ENCODE peak calls at places on chromosome 18, in five cellular contexts. J is uterus, K is PC-9, P is GM12878, W is AG10803. X is an unnamed sample.

GRCh38 chr18:68462148-68462547 is 252.8 kb downstream of the TMX3 start:
- DNase-seq in J (no peak), K (no peak), P (no peak), W (no peak), X (no peak)

GRCh38 chr18:62425465-62426190 is 97.2 kb upstream of the ZCCHC2 start:
- DNase-seq in J (peak), K (peak), P (no peak), W (peak), X (peak)

GRCh38 chr18:41266616-41267015 is 688.4 kb upstream of the PIK3C3 start:
- DNase-seq in J (no peak), K (no peak), P (no peak), W (no peak), X (no peak)

GRCh38 chr18:63799164-63799563 is 23.9 kb downstream of the SERPINB7 start:
- DNase-seq in J (no peak), K (no peak), P (no peak), W (no peak), X (no peak)

GRCh38 chr18:80088036-80088435 is 21.0 kb upstream of the ADNP2 start:
- DNase-seq in J (no peak), K (no peak), P (no peak), W (no peak), X (no peak)

GRCh38 chr18:79507076-79507545 is 111.4 kb downstream of the NFATC1 start:
- DNase-seq in J (peak), K (no peak), P (no peak), W (peak), X (peak)

GRCh38 chr18:8536922-8537321 is 72.3 kb upstream of the RAB12 start:
- DNase-seq in J (no peak), K (no peak), P (no peak), W (no peak), X (no peak)

GRCh38 chr18:11665587-11665986 is 23.5 kb upstream of the GNAL start:
- DNase-seq in J (no peak), K (no peak), P (no peak), W (no peak), X (no peak)

GRCh38 chr18:31679133-31679731 is 5.1 kb downstream of the B4GALT6 start:
- DNase-seq in J (no peak), K (peak), P (no peak), W (peak), X (no peak)

GRCh38 chr18:61669320-61669719 is 223.5 kb downstream of the RNF152 start:
- DNase-seq in J (no peak), K (no peak), P (no peak), W (peak), X (no peak)

GRCh38 chr18:48319796-48320638 is 89.2 kb downstream of the ZBTB7C start:
- DNase-seq in J (no peak), K (no peak), P (no peak), W (peak), X (no peak)

GRCh38 chr18:48688961-48689360 is 150.1 kb downstream of the CTIF start:
- DNase-seq in J (no peak), K (no peak), P (no peak), W (no peak), X (no peak)

GRCh38 chr18:11842562-11842961 is 8.7 kb upstream of the CHMP1B start:
- DNase-seq in J (no peak), K (no peak), P (no peak), W (no peak), X (no peak)

GRCh38 chr18:8562914-8563313 is 46.3 kb upstream of the RAB12 start:
- DNase-seq in J (no peak), K (no peak), P (no peak), W (no peak), X (no peak)

GRCh38 chr18:2851771-2852170 is 5.0 kb downstream of the EMILIN2 start:
- DNase-seq in J (no peak), K (no peak), P (no peak), W (no peak), X (no peak)

GRCh38 chr18:45938488-45938935 is 28.6 kb downstream of the EPG5 start:
- DNase-seq in J (no peak), K (no peak), P (peak), W (no peak), X (no peak)

GRCh38 chr18:73987247-73987980 is 160.2 kb downstream of the FBXO15 start:
- DNase-seq in J (no peak), K (no peak), P (no peak), W (peak), X (no peak)

GRCh38 chr18:3541549-3542386 is 91.8 kb downstream of the TGIF1 start:
- DNase-seq in J (no peak), K (peak), P (peak), W (no peak), X (no peak)

GRCh38 chr18:657311-657997 is at the start of gene TYMS:
- DNase-seq in J (peak), K (peak), P (no peak), W (peak), X (peak)

GRCh38 chr18:62938006-62938405 is 222.7 kb downstream of the PHLPP1 start:
- DNase-seq in J (no peak), K (no peak), P (no peak), W (peak), X (no peak)

GRCh38 chr18:22254088-22254487 is 84.7 kb downstream of the GATA6 start:
- DNase-seq in J (no peak), K (no peak), P (no peak), W (no peak), X (peak)

GRCh38 chr18:63683152-63683551 is 19.6 kb upstream of the SERPINB11 start:
- DNase-seq in J (no peak), K (peak), P (no peak), W (peak), X (no peak)

GRCh38 chr18:54269924-54270844 is 867 bp downstream of the POLI start:
- DNase-seq in J (no peak), K (peak), P (no peak), W (peak), X (peak)

GRCh38 chr18:45386256-45386655 is 229.0 kb upstream of the SLC14A2 start:
- DNase-seq in J (no peak), K (no peak), P (no peak), W (peak), X (peak)

GRCh38 chr18:23515911-23516546 is 12.7 kb downstream of the RMC1 start:
- DNase-seq in J (peak), K (peak), P (peak), W (peak), X (peak)

GRCh38 chr18:49561377-49562193 is at the start of gene LIPG:
- DNase-seq in J (no peak), K (peak), P (no peak), W (no peak), X (peak)

GRCh38 chr18:39863916-39864315 is 2091.1 kb upstream of the PIK3C3 start:
- DNase-seq in J (no peak), K (no peak), P (no peak), W (no peak), X (no peak)

GRCh38 chr18:14767474-14767873 is 19.5 kb downstream of the ANKRD30B start:
- DNase-seq in J (no peak), K (peak), P (no peak), W (no peak), X (no peak)

GRCh38 chr18:65439184-65439583 is 311.6 kb upstream of the CDH7 start:
- DNase-seq in J (no peak), K (no peak), P (no peak), W (no peak), X (no peak)

GRCh38 chr18:65435529-65435928 is 315.3 kb upstream of the CDH7 start:
- DNase-seq in J (no peak), K (no peak), P (no peak), W (no peak), X (no peak)

DNA sequence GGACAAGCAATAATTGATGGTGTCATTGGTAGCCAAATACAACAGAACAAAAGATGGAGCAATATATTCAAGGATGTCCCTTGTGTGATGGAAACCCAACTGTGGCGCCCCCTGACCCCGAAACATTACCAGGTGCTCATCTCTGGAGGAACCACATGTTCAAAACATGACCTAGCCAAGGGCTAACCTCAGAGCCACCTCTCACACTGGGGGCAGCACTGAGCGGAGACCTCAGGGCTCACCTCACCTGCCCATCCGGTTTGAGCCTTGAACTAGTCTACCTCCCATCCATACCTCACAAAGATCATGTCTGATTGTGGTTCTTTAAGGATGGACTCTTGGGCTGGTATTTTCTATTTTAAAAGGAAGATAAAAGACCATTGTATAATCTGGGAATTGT is 314.4 kb upstream of the CDH7 start:
- DNase-seq in J (no peak), K (no peak), P (no peak), W (no peak), X (no peak)
- TF ChIP-seq CTCF in J (no peak), K (no peak), P (peak), W (no peak), X (no peak)

GRCh38 chr18:65751145-65752085 is 603 bp downstream of the CDH7 start:
- DNase-seq in J (no peak), K (no peak), P (no peak), W (no peak), X (peak)

GRCh38 chr18:65754121-65754520 is 3.3 kb downstream of the CDH7 start:
- DNase-seq in J (no peak), K (no peak), P (no peak), W (no peak), X (no peak)

GRCh38 chr18:65755616-65756015 is 4.8 kb downstream of the CDH7 start:
- DNase-seq in J (no peak), K (no peak), P (no peak), W (no peak), X (no peak)

GRCh38 chr18:65752625-65753325 is 2.0 kb downstream of the CDH7 start:
- DNase-seq in J (no peak), K (no peak), P (no peak), W (no peak), X (no peak)

GRCh38 chr18:65753520-65753919 is 2.7 kb downstream of the CDH7 start:
- DNase-seq in J (no peak), K (no peak), P (no peak), W (no peak), X (peak)
- TF ChIP-seq CTCF in J (no peak), K (peak), P (peak), W (no peak), X (peak)

DNA sequence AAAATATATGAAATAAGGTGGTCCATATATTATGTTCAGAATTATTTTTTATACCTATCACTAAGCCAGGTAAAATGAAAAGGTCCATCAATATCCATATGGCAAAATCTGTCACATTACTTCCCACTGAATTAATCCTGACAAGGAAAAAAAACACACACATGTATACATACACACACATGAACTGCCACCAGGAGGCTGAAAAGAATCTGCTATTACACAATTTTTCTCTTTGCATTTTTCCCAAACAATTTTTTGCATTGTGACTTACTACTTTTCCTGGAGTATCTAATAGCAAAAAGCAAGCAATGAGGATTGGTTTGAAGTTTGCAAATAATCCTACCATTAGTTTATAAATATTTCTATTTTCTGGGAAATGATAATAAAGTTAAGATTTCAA is 128.2 kb upstream of the CD226 start:
- DNase-seq in J (no peak), K (no peak), P (no peak), W (no peak), X (no peak)
- TF ChIP-seq CTCF in J (no peak), K (no peak), P (no peak), W (peak), X (no peak)

GRCh38 chr18:77136871-77137665 is 4.5 kb upstream of the MBP start:
- DNase-seq in J (no peak), K (no peak), P (no peak), W (no peak), X (no peak)
- TF ChIP-seq CTCF in J (no peak), K (no peak), P (no peak), W (no peak), X (no peak)

DNA sequence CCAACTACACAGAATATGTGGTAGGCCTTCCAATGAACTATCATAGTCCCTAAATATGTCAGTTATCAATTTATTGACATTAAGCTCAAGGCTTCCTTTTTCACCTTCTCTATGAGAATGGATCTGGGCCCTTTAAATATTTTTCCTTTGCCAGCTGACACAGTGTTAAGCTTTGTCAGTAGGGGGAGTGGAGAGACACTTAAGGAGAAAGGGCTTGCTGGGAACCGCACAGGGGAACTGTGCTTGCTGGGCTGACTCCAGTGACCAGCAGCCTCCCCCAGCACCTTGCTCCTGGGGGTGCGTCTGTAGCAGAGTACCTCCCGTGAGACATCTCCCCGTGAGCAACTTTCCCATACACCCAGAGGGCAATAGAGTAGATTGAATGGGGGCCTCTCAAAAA is 6.5 kb upstream of the PTPN2 start:
- DNase-seq in J (no peak), K (peak), P (no peak), W (no peak), X (no peak)
- TF ChIP-seq CTCF in J (no peak), K (peak), P (peak), W (peak), X (no peak)

DNA sequence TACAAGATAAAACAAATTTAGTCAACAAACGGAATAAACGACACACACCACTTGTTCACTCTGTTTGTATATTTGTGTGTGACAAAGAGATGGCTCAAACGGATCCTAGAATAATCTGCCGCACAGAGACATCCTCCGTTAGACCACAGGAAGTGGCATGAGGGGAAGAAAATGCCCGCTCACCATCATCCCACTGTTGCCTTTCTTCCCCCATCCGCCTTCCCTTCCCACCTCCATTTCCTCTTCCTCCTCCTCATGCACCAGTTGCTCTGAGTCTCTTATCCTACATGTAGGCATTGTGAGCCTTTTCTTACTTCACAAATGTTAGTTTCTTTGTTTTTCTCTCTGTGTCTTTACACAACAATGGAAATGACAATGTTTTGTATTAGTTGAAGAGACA is 228.5 kb upstream of the SMIM21 start:
- DNase-seq in J (no peak), K (no peak), P (no peak), W (no peak), X (peak)
- TF ChIP-seq CTCF in J (no peak), K (no peak), P (no peak), W (no peak), X (no peak)

GRCh38 chr18:47262397-47263196 is 11.1 kb upstream of the SKOR2 start:
- DNase-seq in J (no peak), K (no peak), P (no peak), W (no peak), X (no peak)

GRCh38 chr18:47263828-47264314 is 12.4 kb upstream of the SKOR2 start:
- DNase-seq in J (no peak), K (no peak), P (no peak), W (peak), X (no peak)

GRCh38 chr18:47261902-47262301 is 10.4 kb upstream of the SKOR2 start:
- DNase-seq in J (no peak), K (no peak), P (no peak), W (no peak), X (no peak)

GRCh38 chr18:47265197-47265596 is 13.7 kb upstream of the SKOR2 start:
- DNase-seq in J (no peak), K (no peak), P (no peak), W (peak), X (no peak)

DNA sequence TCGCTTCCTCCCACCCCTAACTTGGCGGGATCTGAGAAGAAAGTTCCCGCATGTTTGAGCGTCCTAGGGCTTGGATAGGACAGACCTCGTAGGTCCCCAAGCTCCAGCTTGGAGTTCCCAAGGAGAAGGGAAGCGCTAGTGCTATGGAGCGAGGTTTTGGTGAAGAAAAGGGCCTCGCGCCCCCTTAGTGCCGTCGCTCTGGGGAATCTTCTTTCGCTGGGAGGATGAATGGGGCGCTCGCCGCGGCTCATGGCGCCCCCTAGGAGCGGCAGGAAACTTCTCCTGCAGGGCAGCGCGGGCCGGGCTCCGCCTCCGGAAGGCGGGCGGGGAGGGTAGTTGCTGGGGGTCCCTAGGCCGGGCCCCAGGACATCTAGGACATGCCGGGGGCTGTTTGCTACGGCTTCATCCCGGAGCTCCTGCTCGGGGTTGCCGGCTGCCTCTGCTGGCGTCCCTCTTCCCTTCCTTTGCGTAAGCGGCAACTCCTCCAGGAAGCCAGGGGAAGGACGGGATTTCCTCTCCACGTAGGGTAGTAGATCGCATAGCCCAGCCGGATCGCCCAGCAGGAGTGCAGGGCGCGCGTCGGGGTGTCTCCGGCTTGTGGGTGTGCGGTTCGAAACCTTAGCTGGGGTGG is 11.9 kb upstream of the SKOR2 start:
- DNase-seq in J (no peak), K (no peak), P (no peak), W (peak), X (peak)
- TF ChIP-seq CTCF in J (no peak), K (no peak), P (no peak), W (peak), X (peak)

X was measured in endothelial cell.